ENCODE peak calls at places on chromosomes 4 and X, in six cellular contexts. I is IMR-90, Y is neuronal stem cell, F is mesendoderm, Z is H9, R is mesenchymal stem cell. O is an unnamed sample.

GRCh38 chr4:93748943-93749342 is 79.6 kb upstream of the ATOH1 start:
- DNase-seq in Z (no peak), Y (no peak), R (no peak), F (no peak), I (no peak), O (no peak)

GRCh38 chr4:53656421-53656981 is 65.2 kb upstream of the LNX1 start:
- DNase-seq in R (peak), Y (no peak), Z (no peak), F (no peak), I (peak), O (no peak)

GRCh38 chr4:110644008-110644407 is 21.1 kb upstream of the PITX2 start:
- DNase-seq in F (no peak), I (no peak), Z (no peak), Y (no peak), R (no peak), O (no peak)

GRCh38 chrX:13938053-13938765 is 91.5 kb downstream of the GEMIN8 start:
- DNase-seq in I (peak), Y (peak), Z (peak), F (peak), R (peak), O (no peak)

GRCh38 chrX:76428243-76429130 is 977 bp downstream of the MAGEE1 start:
- DNase-seq in Z (peak), I (no peak), Y (no peak), F (peak), R (no peak), O (peak)

GRCh38 chrX:103861200-103861599 is 29.1 kb upstream of the RAB9B start:
- DNase-seq in R (no peak), F (no peak), Z (no peak), I (no peak), Y (no peak), O (no peak)

GRCh38 chr4:152894673-152895072 is 41.5 kb upstream of the FHDC1 start:
- DNase-seq in Z (no peak), I (peak), Y (no peak), F (no peak), R (no peak), O (no peak)

GRCh38 chr4:146469053-146469452 is 52.7 kb downstream of the SLC10A7 start:
- DNase-seq in Y (no peak), Z (no peak), F (peak), R (no peak), I (peak), O (no peak)

GRCh38 chr4:79454656-79455055 is 46.6 kb upstream of the GK2 start:
- DNase-seq in R (no peak), F (no peak), Z (no peak), I (no peak), Y (no peak), O (no peak)

GRCh38 chrX:3191821-3192220 is 150.6 kb downstream of the ARSF start:
- DNase-seq in Y (no peak), I (peak), Z (no peak), R (no peak), F (no peak), O (no peak)

GRCh38 chrX:46929439-46930018 is 17.3 kb downstream of the JADE3 start:
- DNase-seq in Y (no peak), F (no peak), I (peak), R (peak), Z (no peak), O (no peak)

GRCh38 chrX:1421433-1422134 is 29.7 kb upstream of the SLC25A6 start:
- DNase-seq in R (no peak), F (no peak), I (no peak), Y (no peak), Z (no peak), O (no peak)

GRCh38 chr4:75189976-75190375 is 257.1 kb downstream of the PARM1 start:
- DNase-seq in I (no peak), Y (no peak), R (peak), F (no peak), Z (no peak), O (no peak)

GRCh38 chrX:135477576-135477975 is 42.9 kb upstream of the INTS6L start:
- DNase-seq in R (peak), F (peak), Y (peak), Z (peak), I (peak), O (peak)

GRCh38 chr4:103478210-103478609 is 241.6 kb downstream of the TACR3 start:
- DNase-seq in Y (no peak), Z (no peak), R (no peak), F (peak), I (no peak), O (no peak)

GRCh38 chrX:110032534-110033161 is 29.7 kb downstream of the TMEM164 start:
- DNase-seq in Y (no peak), R (no peak), I (no peak), Z (no peak), F (no peak), O (no peak)

GRCh38 chrX:21479695-21480280 is 105.6 kb downstream of the CNKSR2 start:
- DNase-seq in F (peak), R (peak), Z (no peak), Y (peak), I (peak), O (no peak)

GRCh38 chr4:8029689-8030088 is 90.0 kb upstream of the AFAP1 start:
- DNase-seq in R (no peak), Y (no peak), Z (no peak), I (no peak), F (peak), O (no peak)

GRCh38 chrX:45769919-45770582 is 569.4 kb upstream of the DIPK2B start:
- DNase-seq in Z (no peak), R (peak), F (no peak), Y (no peak), I (peak), O (no peak)

GRCh38 chrX:150913511-150913910 is 15.0 kb upstream of the CD99L2 start:
- DNase-seq in Z (no peak), F (no peak), Y (no peak), I (peak), R (peak), O (no peak)

GRCh38 chrX:103791233-103791632 is 14.6 kb downstream of the PLP1 start:
- DNase-seq in R (no peak), I (peak), F (peak), Z (no peak), Y (no peak), O (no peak)

GRCh38 chr4:176404591-176404990 is 84.8 kb downstream of the SPCS3 start:
- DNase-seq in Y (no peak), Z (no peak), R (peak), I (peak), F (no peak), O (no peak)

GRCh38 chr4:56038763-56039162 is 90.0 kb downstream of the CEP135 start:
- DNase-seq in Z (no peak), F (no peak), Y (no peak), I (no peak), R (no peak), O (no peak)

GRCh38 chr4:37885496-37885895 is 5.4 kb upstream of the TBC1D1 start:
- DNase-seq in R (no peak), I (peak), F (no peak), Z (no peak), Y (no peak), O (no peak)

GRCh38 chrX:48891402-48892288 is 5.9 kb downstream of the TIMM17B start:
- DNase-seq in Z (peak), Y (peak), I (peak), F (peak), R (peak), O (peak)

GRCh38 chrX:129115104-129115503 is 408.2 kb downstream of the SMARCA1 start:
- DNase-seq in Y (no peak), Z (peak), I (peak), R (peak), F (peak), O (no peak)

GRCh38 chr4:184309241-184310170 is 91.8 kb upstream of the ENPP6 start:
- DNase-seq in F (no peak), I (no peak), Z (no peak), Y (no peak), R (no peak), O (no peak)

GRCh38 chr4:168794092-168794707 is 215.9 kb downstream of the CBR4 start:
- DNase-seq in Y (no peak), Z (no peak), F (peak), R (no peak), I (no peak), O (no peak)

GRCh38 chr4:176400816-176401461 is 81.2 kb downstream of the SPCS3 start:
- DNase-seq in F (no peak), Z (no peak), R (peak), Y (no peak), I (peak), O (no peak)

GRCh38 chr4:151197258-151197657 is 79.7 kb upstream of the PRSS48 start:
- DNase-seq in I (no peak), R (no peak), Y (no peak), F (no peak), Z (no peak), O (no peak)

GRCh38 chr4:78610546-78611214 is 59.1 kb downstream of the ANXA3 start:
- DNase-seq in F (no peak), I (peak), Z (no peak), R (peak), Y (no peak), O (no peak)

GRCh38 chr4:121107507-121107906 is 35.2 kb upstream of the NDNF start:
- DNase-seq in Z (no peak), I (no peak), R (no peak), Y (no peak), F (no peak), O (no peak)

GRCh38 chrX:70554081-70554480 is 109.4 kb downstream of the DLG3 start:
- DNase-seq in Z (no peak), Y (no peak), F (peak), I (peak), R (peak), O (no peak)

GRCh38 chr4:86935499-86935832 is 655 bp downstream of the AFF1 start:
- DNase-seq in Z (no peak), F (no peak), Y (peak), R (no peak), I (no peak), O (no peak)

GRCh38 chr4:86939123-86939522 is 4.3 kb downstream of the AFF1 start:
- DNase-seq in Y (no peak), Z (no peak), F (no peak), R (peak), I (no peak), O (no peak)

GRCh38 chr4:86934147-86934771 is 552 bp upstream of the AFF1 start:
- DNase-seq in R (no peak), Y (no peak), Z (no peak), F (peak), I (no peak), O (no peak)

GRCh38 chr4:86935833-86936721 is 1.3 kb downstream of the AFF1 start:
- DNase-seq in Z (peak), I (peak), R (peak), F (peak), Y (peak), O (peak)

DNA sequence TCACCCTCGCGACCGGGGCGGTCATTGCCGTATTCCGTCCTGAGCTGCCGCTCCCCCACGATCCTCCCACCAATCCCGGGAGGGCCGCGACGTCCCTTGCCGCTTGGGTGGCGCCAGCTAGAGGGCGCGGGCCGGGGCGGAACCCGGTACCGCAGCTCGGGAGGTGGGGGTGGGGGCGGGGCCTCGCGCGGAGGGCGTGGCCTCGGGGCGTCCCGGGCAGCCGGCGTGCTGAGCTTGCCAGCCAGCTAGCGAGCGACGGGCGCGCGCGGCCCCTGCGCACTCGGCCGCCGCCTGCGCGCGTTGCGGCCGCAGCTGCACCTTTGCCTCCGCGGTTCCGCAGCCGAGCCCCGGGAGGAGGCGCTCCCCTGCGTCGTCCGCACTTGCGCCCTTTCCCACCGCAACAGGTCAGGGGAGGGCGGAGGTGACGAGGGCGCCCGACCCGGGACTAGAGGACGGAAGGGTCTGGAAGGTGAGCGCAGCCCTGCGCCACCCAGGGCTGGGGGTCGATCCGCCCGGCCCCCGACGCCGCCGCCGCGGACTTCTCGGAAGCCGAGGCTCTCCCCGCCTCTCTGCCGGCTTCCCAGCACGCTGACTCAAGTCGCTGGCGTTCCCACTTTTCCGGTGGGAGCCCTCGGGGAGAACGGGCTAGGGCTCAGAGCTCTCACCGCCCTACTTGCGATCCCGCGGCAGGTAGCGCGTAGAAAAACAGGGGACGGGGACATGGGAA is at the start of gene AFF1:
- DNase-seq in F (peak), I (peak), Z (peak), Y (peak), R (peak), O (peak)
- H2BK120ac ChIP-seq in F (no peak), I (peak), Z (no peak), Y (peak), R (peak), O (no peak)

GRCh38 chrX:107677909-107678308 is 49.6 kb downstream of the PRPS1 start:
- DNase-seq in Z (no peak), R (peak), I (no peak), F (no peak), Y (no peak), O (no peak)

GRCh38 chrX:107675365-107675654 is 47.0 kb downstream of the PRPS1 start:
- DNase-seq in Y (no peak), F (no peak), I (no peak), R (no peak), Z (no peak), O (no peak)

GRCh38 chrX:107677501-107677901 is 49.2 kb downstream of the PRPS1 start:
- DNase-seq in Z (no peak), Y (no peak), F (peak), R (peak), I (no peak), O (no peak)

GRCh38 chrX:107675823-107676555 is 47.7 kb downstream of the PRPS1 start:
- DNase-seq in Y (no peak), Z (no peak), R (peak), F (no peak), I (peak), O (no peak)

GRCh38 chrX:107676559-107677378 is 48.5 kb downstream of the PRPS1 start:
- DNase-seq in I (peak), R (peak), F (peak), Y (no peak), Z (no peak), O (no peak)
- H3K9ac ChIP-seq in I (peak), R (peak), F (peak), Y (no peak), Z (no peak), O (no peak)

GRCh38 chr4:40402556-40402955 is 67.4 kb downstream of the CHRNA9 start:
- DNase-seq in I (no peak), F (no peak), Z (no peak), R (no peak), Y (no peak), O (no peak)
- H2BK120ac ChIP-seq in I (no peak), F (no peak), Z (no peak), R (no peak), Y (no peak), O (no peak)

GRCh38 chr4:76831475-76832390 is 66.2 kb downstream of the SOWAHB start:
- DNase-seq in Y (no peak), F (no peak), I (peak), R (peak), Z (no peak), O (no peak)

DNA sequence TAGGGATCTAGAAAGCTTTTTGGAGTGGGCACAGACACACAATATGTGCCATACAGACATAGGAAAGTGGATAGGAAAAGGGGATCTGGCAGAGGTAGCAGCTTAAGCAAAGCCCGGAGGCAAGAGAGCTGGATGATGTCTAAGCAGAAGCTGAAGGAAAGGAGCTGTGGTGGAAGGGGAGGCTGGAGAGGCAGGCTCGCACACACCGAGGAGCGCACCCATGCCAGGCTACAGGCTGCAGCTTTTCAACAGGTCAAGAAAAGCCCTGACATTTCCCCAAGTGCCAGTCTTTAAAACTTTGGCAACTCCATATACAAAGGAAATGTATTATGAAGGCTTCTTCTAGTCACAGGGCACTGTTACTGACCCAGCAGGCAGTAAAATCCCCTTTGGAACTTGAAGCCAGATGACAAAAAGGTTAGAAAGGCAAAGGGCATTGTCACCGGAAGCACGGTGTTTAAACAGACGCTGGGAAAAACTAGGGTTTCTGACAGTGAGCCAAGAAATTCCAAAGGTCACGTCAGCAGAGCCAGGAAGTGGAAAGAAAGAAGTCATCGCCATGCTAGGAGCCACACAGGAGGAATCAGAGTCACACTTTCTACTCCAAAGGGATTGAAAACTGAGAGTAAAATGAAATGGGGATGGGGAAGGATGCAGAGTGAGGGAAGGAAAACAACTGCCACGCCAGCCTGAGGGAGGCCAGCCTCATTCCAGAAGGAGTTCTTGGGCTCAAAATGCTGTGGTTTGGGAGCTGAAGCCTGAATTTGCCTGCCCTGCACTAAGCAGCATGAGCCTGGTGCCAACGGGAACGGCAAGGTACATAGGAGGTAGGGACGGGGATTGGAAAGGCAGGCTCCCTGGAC is 67.1 kb downstream of the SOWAHB start:
- DNase-seq in R (peak), Z (no peak), Y (peak), F (peak), I (peak), O (peak)
- H3K9ac ChIP-seq in R (peak), Z (no peak), Y (no peak), F (no peak), I (peak), O (no peak)

O was measured in H1.